ENCODE peak calls at places on chromosomes 6 and 20, in ten cellular contexts. A is cardiac muscle cell, V is GM12865, L is A549, C is astrocyte of the spinal cord, Z is neural progenitor cell, S is endodermal cell, X is HL-60, D is fibroblast of lung, G is cardiac fibroblast. Q is an unnamed sample.

GRCh38 chr6:160445130-160445529 is 97.0 kb downstream of the SLC22A3 start:
- DNase-seq in A (no peak), V (no peak), L (no peak), C (no peak), Z (no peak), S (no peak), X (no peak), D (no peak), G (no peak), Q (no peak)

GRCh38 chr6:33761922-33762629 is 15.4 kb upstream of the IP6K3 start:
- DNase-seq in A (peak; percentile 82), V (peak; percentile 66), L (peak; percentile 59), C (no peak), Z (peak; percentile 78), S (peak; percentile 87), X (peak; percentile 39), D (no peak), G (peak; percentile 70), Q (peak; percentile 39)

GRCh38 chr6:465531-466348 is 74.2 kb downstream of the IRF4 start:
- DNase-seq in A (no peak), V (no peak), L (no peak), C (no peak), Z (no peak), S (no peak), X (no peak), D (no peak), G (no peak), Q (no peak)

GRCh38 chr20:50855498-50856474 is 60.9 kb downstream of the BCAS4 start:
- DNase-seq in A (no peak), V (no peak), L (peak; percentile 65), C (peak; percentile 19), Z (no peak), S (peak; percentile 93), X (no peak), D (peak; percentile 29), G (no peak), Q (no peak)

GRCh38 chr6:132282696-132283095 is 118.6 kb downstream of the MOXD1 start:
- DNase-seq in A (no peak), V (no peak), L (no peak), C (no peak), Z (no peak), S (no peak), X (no peak), D (no peak), G (no peak), Q (no peak)

GRCh38 chr6:106975699-106976032 is 1.1 kb upstream of the CD24 start:
- DNase-seq in A (peak; percentile 24), V (no peak), L (no peak), C (peak; percentile 19), Z (peak; percentile 53), S (no peak), X (no peak), D (peak; percentile 19), G (no peak), Q (peak; percentile 14)

GRCh38 chr6:155224031-155224451 is 39.8 kb upstream of the CLDN20 start:
- DNase-seq in A (no peak), V (peak; percentile 91), L (peak; percentile 60), C (peak; percentile 93), Z (no peak), S (no peak), X (peak; percentile 24), D (peak; percentile 95), G (peak; percentile 74), Q (peak; percentile 77)

GRCh38 chr20:58651823-58652605 is 931 bp downstream of the STX16 start:
- DNase-seq in A (peak; percentile 58), V (peak; percentile 91), L (peak; percentile 48), C (peak; percentile 92), Z (peak; percentile 73), S (peak; percentile 95), X (peak; percentile 67), D (peak; percentile 85), G (peak; percentile 80), Q (peak; percentile 69)

GRCh38 chr20:38000293-38000692 is 33.0 kb downstream of the TTI1 start:
- DNase-seq in A (no peak), V (no peak), L (no peak), C (no peak), Z (peak; percentile 16), S (no peak), X (no peak), D (no peak), G (no peak), Q (no peak)

GRCh38 chr20:38001981-38002380 is 31.3 kb downstream of the TTI1 start:
- DNase-seq in A (peak; percentile 21), V (no peak), L (no peak), C (no peak), Z (no peak), S (no peak), X (no peak), D (peak; percentile 41), G (peak; percentile 60), Q (peak; percentile 56)

GRCh38 chr20:38001173-38001875 is 31.9 kb downstream of the TTI1 start:
- DNase-seq in A (no peak), V (no peak), L (no peak), C (peak; percentile 72), Z (no peak), S (no peak), X (no peak), D (peak; percentile 84), G (peak; percentile 54), Q (peak; percentile 75)

GRCh38 chr20:37997516-37997915 is 35.7 kb downstream of the TTI1 start:
- DNase-seq in A (no peak), V (no peak), L (no peak), C (no peak), Z (no peak), S (peak; percentile 3), X (no peak), D (no peak), G (no peak), Q (no peak)

DNA sequence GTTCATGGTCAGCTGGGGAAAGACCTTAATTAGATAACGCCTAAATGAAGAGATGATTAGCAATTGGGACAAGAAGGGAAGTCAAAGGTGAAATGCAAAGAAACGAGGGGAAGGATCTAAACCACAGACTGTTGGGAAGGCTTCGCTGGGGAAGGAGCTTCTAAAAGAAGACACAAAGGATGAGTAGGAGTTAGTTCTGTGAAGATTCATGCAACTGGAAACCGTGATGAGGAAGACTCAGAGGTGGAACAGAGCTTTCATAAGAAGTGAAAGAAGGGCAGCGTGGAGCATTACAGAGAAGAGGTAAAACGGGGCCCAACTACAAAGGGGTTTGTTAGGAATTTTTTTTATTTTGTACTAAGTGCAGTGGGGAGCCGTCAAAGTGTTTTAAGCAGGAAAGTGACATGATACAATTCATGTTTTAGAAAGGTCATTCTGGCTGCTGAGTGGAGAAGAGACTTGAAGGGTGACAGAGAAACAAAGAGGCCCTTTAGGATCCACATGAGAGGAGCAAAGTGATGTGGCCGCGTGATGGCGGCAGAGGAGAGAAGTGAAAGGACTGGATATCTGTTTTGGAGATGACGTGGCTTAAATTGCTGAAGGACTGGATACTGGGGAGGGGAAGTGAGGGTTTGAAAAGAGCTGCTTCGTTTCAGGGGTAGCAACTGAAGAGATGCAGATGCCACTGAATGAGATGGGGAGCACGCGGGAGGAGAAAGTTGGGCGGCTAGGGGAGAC is 33.6 kb downstream of the TTI1 start:
- DNase-seq in A (no peak), V (no peak), L (no peak), C (no peak), Z (no peak), S (no peak), X (no peak), D (peak; percentile 12), G (no peak), Q (no peak)
- TF ChIP-seq CTCF in A (no peak), V (no peak), L (no peak), C (no peak), Z (no peak), S (no peak), X (no peak), D (no peak), G (no peak), Q (no peak)

DNA sequence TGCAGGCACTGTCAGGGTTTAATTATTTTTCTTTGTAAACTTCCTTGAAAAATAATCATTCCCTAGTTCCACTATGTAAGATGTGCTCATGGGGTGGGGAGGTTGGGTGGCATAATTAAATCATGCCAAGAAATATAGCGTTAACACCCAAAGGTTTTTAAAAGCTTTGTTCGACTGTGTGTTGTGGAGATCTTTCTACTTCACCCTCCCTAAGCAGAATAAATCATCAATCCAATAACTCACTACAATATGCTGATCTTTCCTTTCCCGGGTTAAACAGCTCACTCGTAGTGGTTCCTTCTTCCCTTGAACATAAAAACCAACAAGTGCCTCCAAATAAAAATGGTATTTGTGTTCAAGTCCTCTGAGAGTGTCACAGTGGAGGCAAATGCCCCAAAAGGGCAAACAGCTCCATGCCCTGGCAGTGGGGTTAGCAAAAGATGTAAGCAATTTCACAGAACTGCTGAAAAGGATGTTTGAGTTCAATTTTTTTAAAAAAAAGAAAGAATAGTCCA is 99.2 kb downstream of the TFAP2A start:
- DNase-seq in A (no peak), V (no peak), L (no peak), C (no peak), Z (no peak), S (no peak), X (no peak), D (peak; percentile 16), G (no peak), Q (no peak)
- H3K4me3 ChIP-seq in A (no peak overlapping the region), V (no peak overlapping the region), L (no peak overlapping the region), C (no peak overlapping the region), Z (no peak overlapping the region), S (no peak overlapping the region), X (no peak overlapping the region), D (no peak overlapping the region), G (no peak overlapping the region), Q (no peak overlapping the region)

DNA sequence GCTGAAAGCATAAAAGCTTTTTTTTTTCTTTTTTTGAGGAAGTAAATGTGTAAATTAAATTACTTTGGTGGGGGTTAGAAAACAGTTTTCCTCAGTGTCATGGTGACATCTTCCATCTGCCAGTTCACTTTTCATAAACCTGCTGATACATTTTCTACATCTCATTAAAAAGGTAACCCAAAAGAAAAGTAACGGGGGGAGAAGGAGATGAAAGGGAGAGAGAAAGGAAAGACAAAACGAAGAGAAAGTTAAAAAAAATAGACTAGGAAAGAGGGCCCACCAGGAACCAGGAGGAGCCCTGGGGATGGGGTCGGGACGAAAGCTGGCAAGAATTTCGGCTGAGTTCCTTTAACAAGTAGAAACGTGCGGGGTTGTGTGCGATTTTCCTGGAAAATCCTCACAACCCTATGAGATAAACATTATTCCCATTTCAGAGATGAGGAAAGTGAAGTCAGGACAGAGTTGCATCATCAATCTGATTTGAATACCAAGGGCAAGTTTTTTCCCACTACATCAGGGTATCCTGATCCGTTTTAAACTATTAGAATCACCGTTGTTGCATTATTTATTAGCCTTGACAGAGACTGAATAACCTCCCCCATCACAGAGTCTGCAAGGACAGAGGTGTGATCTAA is 53.4 kb upstream of the TPD52L1 start:
- DNase-seq in A (no peak), V (no peak), L (no peak), C (no peak), Z (no peak), S (no peak), X (no peak), D (no peak), G (no peak), Q (no peak)
- TF ChIP-seq CTCF in A (no peak), V (no peak), L (no peak), C (no peak), Z (no peak), S (no peak), X (no peak), D (no peak), G (no peak), Q (no peak)

GRCh38 chr6:136103101-136103688 is 146.9 kb downstream of the MTFR2 start:
- DNase-seq in A (peak; percentile 40), V (no peak), L (no peak), C (no peak), Z (peak; percentile 18), S (no peak), X (no peak), D (no peak), G (peak; percentile 42), Q (peak; percentile 74)

GRCh38 chr6:136104556-136104955 is 145.6 kb downstream of the MTFR2 start:
- DNase-seq in A (no peak), V (no peak), L (no peak), C (no peak), Z (no peak), S (no peak), X (no peak), D (no peak), G (peak; percentile 34), Q (no peak)

GRCh38 chr6:136108591-136108990 is 141.5 kb downstream of the MTFR2 start:
- DNase-seq in A (no peak), V (no peak), L (no peak), C (no peak), Z (no peak), S (no peak), X (no peak), D (peak; percentile 16), G (no peak), Q (no peak)

DNA sequence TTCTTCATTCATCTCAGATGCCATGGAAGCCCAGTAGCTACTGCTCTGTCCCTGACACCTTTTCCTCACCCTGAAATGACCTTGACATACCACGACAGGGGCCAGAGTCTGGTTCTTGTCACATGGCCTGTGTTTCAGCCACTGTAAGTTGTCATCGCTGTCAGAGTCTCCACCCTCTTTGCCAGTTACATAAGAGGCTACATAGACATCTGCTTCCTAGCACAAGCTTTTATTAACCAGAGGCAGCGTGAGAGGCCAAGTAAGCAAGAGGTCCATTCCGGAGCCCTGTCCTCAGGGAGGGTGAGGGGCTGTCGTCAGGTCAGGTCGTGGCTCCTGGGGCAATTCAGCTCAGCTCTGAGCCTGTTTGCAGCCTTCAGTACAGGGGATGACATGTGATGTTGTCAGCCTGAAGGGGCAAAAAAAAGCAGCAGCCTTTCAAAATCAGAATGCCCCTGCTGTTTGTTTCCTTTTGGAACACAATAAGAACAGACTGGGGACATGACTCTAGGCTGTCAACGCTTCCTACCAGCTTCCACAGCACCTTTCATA is 146.3 kb downstream of the MTFR2 start:
- DNase-seq in A (peak; percentile 97), V (no peak), L (no peak), C (no peak), Z (peak; percentile 42), S (peak; percentile 75), X (no peak), D (no peak), G (peak; percentile 82), Q (peak; percentile 52)
- H3K4me3 ChIP-seq in A (no peak overlapping the region), V (no peak overlapping the region), L (no peak overlapping the region), C (no peak overlapping the region), Z (no peak overlapping the region), S (no peak overlapping the region), X (no peak overlapping the region), D (no peak overlapping the region), G (no peak overlapping the region), Q (no peak overlapping the region)

Q was measured in fibroblast of the aortic adventitia.